ENCODE peak calls at places on chromosomes 13 and 19, in eight cellular contexts. A is SK-N-SH, H is ovary, Q is stomach, G is H1, I is upper lobe of left lung, C is tibial nerve, M is transverse colon. N is an unnamed sample.

GRCh38 chr19:41218615-41219507 is at the start of gene AXL:
- DNase-seq in A (peak; percentile 43), H (peak; percentile 86), Q (peak; percentile 39), G (peak; percentile 90), I (peak; percentile 53), C (peak; percentile 82), M (peak; percentile 64), N (peak; percentile 93)

GRCh38 chr13:68261105-68261504 is 1031.0 kb upstream of the PCDH9 start:
- DNase-seq in A (no peak), H (no peak), Q (no peak), G (peak; percentile 60), I (no peak), C (no peak), M (no peak), N (no peak)

GRCh38 chr19:45717983-45718650 is 12.6 kb downstream of the FBXO46 start:
- DNase-seq in A (no peak), H (no peak), Q (no peak), G (no peak), I (no peak), C (no peak), M (no peak), N (no peak)

GRCh38 chr13:64997438-64997837 is 2232.7 kb downstream of the PCDH9 start:
- DNase-seq in A (no peak), H (no peak), Q (no peak), G (no peak), I (no peak), C (no peak), M (no peak), N (no peak)

GRCh38 chr19:39277598-39277997 is 9.4 kb downstream of the IFNL2 start:
- DNase-seq in A (no peak), H (no peak), Q (no peak), G (no peak), I (peak; percentile 33), C (no peak), M (no peak), N (no peak)

GRCh38 chr19:48683349-48683748 is 10.5 kb upstream of the NTN5 start:
- DNase-seq in A (no peak), H (peak; percentile 43), Q (no peak), G (no peak), I (peak; percentile 57), C (no peak), M (no peak), N (no peak)

GRCh38 chr19:23312515-23312914 is 62.3 kb upstream of the ZNF724 start:
- DNase-seq in A (no peak), H (no peak), Q (no peak), G (no peak), I (no peak), C (no peak), M (no peak), N (no peak)

GRCh38 chr13:97359181-97360057 is 74.5 kb upstream of the RAP2A start:
- DNase-seq in A (peak; percentile 66), H (peak; percentile 67), Q (peak; percentile 36), G (no peak), I (peak; percentile 50), C (peak; percentile 19), M (peak; percentile 37), N (no peak)

GRCh38 chr13:42028113-42028799 is 20.2 kb upstream of the DGKH start:
- DNase-seq in A (no peak), H (no peak), Q (no peak), G (no peak), I (no peak), C (no peak), M (peak; percentile 70), N (no peak)

DNA sequence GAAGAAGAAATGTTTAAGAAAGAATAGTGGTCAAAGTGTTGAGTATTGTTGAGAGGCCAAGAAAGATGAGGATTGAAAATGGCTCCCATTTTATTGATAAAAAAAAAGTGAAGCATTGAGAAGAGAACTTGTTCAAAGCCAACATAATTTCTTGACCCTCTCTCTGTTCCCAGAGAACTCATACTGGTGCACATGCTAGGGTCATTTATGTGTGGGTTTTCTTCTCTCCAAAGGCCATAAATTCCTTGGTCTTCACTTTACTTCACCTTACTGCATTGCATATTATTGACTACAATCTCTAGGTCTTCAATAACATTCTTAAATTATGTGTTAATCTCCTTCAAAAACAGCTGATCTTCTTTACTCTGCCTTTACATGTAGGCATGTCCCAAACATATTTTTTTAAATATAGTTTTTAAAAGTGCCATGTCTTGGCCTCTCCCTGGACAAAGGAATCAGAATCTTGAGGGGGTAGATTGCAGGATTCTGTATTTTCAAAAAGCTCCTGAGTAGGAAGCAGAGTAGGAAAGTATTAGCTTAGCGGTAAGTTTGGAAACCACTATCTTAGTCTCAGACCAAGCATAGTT is 1.8 kb upstream of the FNDC3A start:
- DNase-seq in A (no peak), H (no peak), Q (no peak), G (no peak), I (no peak), C (no peak), M (no peak), N (no peak)
- TF ChIP-seq EP300 in A (no peak), H (no peak), Q (no peak), G (no peak), I (no peak), C (no peak), M (no peak), N (no peak)

GRCh38 chr19:658916-659839 is 3.8 kb downstream of the RNF126 start:
- DNase-seq in A (no peak), H (no peak), Q (peak; percentile 39), G (no peak), I (no peak), C (no peak), M (peak; percentile 54), N (no peak)
- H3K27ac ChIP-seq in A (no peak overlapping the region), H (no peak overlapping the region), Q (no peak overlapping the region), G (no peak overlapping the region), I (peak overlapping the region; percentile 60), C (no peak overlapping the region), M (peak overlapping the region; percentile 30), N (peak overlapping the region; percentile 96)

GRCh38 chr19:1852729-1853128 is 4.4 kb upstream of the REXO1 start:
- DNase-seq in A (no peak), H (no peak), Q (no peak), G (no peak), I (no peak), C (no peak), M (no peak), N (no peak)

GRCh38 chr19:1849999-1850398 is 1.7 kb upstream of the REXO1 start:
- DNase-seq in A (no peak), H (no peak), Q (no peak), G (no peak), I (no peak), C (no peak), M (no peak), N (no peak)

GRCh38 chr19:1851581-1852293 is 3.5 kb upstream of the REXO1 start:
- DNase-seq in A (no peak), H (no peak), Q (no peak), G (no peak), I (no peak), C (no peak), M (no peak), N (no peak)

GRCh38 chr19:1852294-1852646 is 4.0 kb upstream of the REXO1 start:
- DNase-seq in A (no peak), H (no peak), Q (no peak), G (no peak), I (no peak), C (no peak), M (no peak), N (no peak)

DNA sequence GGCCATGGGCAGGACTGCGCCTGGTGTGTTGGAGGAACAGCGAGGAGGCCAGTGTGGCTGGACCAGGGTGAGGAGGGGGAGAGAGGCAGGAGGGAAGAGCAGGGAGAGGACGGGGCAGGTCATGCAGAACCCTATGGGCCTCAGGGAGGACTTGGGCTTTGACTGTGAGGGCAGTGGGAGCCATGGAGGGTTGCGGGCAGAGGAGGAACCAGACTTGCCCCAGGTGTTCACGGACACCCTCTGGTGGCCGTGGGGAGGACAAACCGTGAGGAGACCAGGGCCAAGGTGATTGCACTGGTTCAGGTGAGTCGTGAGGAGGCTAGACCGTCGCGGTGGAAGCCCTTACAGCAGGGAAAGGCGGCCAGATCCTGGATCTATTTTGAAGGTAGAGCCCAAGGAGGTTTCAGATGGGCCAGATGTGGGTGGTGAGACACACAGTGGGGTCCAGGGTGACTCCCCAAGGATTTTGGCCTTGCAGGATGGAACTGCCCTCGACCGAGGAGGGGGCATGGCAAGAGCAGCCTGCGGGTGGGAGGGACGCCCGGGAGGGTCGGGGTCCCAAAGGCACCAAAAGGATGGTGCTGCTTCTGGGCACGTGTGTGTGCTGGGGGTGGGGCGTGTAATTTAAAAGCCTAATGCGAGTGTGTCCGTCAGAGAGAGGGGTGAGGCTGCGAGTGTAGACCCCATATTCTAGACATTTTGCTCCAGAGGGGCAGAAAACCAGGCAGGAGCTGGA is 2.7 kb upstream of the REXO1 start:
- DNase-seq in A (no peak), H (no peak), Q (no peak), G (no peak), I (no peak), C (no peak), M (no peak), N (no peak)
- TF ChIP-seq CTCF in A (peak; percentile 26), H (no peak), Q (no peak), G (peak; percentile 75), I (no peak), C (no peak), M (no peak), N (no peak)

GRCh38 chr13:92346046-92346445 is 880.6 kb upstream of the GPC6 start:
- DNase-seq in A (no peak), H (no peak), Q (no peak), G (no peak), I (no peak), C (no peak), M (no peak), N (no peak)
- TF ChIP-seq EP300 in A (no peak), H (no peak), Q (no peak), G (no peak), I (no peak), C (no peak), M (no peak), N (no peak)

GRCh38 chr19:32558607-32559228 is 22.3 kb upstream of the PDCD5 start:
- DNase-seq in A (no peak), H (no peak), Q (no peak), G (peak; percentile 63), I (no peak), C (no peak), M (no peak), N (no peak)
- H3K27ac ChIP-seq in A (no peak overlapping the region), H (no peak overlapping the region), Q (no peak overlapping the region), G (no peak overlapping the region), I (no peak overlapping the region), C (no peak overlapping the region), M (no peak overlapping the region), N (no peak overlapping the region)

DNA sequence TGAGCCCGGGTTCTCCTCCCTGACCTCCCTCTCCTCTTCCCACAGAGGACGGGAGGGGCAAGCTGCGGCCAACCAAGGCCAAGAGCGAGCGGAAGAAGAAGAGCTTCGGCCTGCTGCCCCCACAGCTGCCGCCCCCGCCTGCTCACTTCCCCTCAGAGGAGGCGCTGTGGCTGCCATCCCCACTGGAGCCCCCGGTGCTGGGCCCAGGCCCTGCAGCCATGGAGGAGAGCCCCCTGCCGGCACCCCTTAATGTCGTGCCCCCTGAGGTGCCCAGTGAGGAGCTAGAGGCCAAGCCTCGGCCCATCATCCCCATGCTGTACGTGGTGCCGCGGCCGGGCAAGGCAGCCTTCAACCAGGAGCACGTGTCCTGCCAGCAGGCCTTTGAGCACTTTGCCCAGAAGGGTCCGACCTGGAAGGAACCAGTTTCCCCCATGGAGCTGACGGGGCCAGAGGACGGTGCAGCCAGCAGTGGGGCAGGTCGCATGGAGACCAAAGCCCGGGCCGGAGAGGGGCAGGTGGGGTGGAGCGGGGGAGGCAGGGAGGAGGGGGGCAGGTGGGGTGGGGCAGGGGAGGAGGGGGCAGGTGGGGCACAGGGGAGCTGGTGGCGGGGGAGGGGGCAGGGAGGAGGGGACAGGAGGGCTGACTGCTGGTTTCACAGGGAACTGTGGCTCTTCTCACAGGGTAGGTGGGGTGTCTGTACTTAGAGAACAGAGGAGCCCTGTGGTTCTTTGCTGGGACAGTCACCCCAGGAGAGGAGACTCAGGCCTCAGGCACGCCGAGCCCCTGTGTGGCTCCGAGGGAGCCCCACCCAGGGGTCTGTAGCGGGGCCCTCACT is 162.3 kb downstream of the KDM4B start:
- DNase-seq in A (no peak), H (no peak), Q (no peak), G (no peak), I (no peak), C (no peak), M (peak; percentile 44), N (no peak)
- TF ChIP-seq CTCF in A (no peak), H (no peak), Q (no peak), G (peak; percentile 24), I (no peak), C (no peak), M (no peak), N (no peak)

N was measured in suprapubic skin.